ENCODE peak calls at places on chromosome 6, in seven cellular contexts. X is stromal cell of bone marrow; P is effector memory CD8-positive, alpha-beta T cell; W is Ammon's horn; E is Kasumi-1; L is ELR; Q is HCEC 1CT. B is an unnamed sample.

GRCh38 chr6:24536466-24536865 is 41.7 kb downstream of the ALDH5A1 start:
- DNase-seq in X (no peak), E (no peak), W (no peak), P (no peak), L (no peak), Q (no peak), B (no peak)

GRCh38 chr6:92777146-92777740 is 642.1 kb downstream of the EPHA7 start:
- DNase-seq in P (no peak), Q (no peak), W (peak; percentile 58), E (peak; percentile 86), L (no peak), X (no peak), B (peak; percentile 72)

GRCh38 chr6:92110390-92110789 is 1309.0 kb downstream of the EPHA7 start:
- DNase-seq in E (no peak), P (no peak), Q (no peak), L (no peak), X (no peak), W (no peak), B (no peak)

GRCh38 chr6:143167224-143167623 is 106.5 kb downstream of the AIG1 start:
- DNase-seq in P (no peak), X (no peak), Q (no peak), E (no peak), W (no peak), L (no peak), B (no peak)

GRCh38 chr6:105810105-105810921 is 275.8 kb upstream of the PRDM1 start:
- DNase-seq in X (peak; percentile 85), E (peak; percentile 85), L (peak; percentile 96), P (no peak), W (peak; percentile 29), Q (peak; percentile 91), B (no peak)

GRCh38 chr6:122012576-122012975 is 386.9 kb upstream of the HSF2 start:
- DNase-seq in E (no peak), Q (no peak), P (no peak), X (no peak), W (no peak), L (no peak), B (no peak)

GRCh38 chr6:105897131-105897530 is 189.0 kb upstream of the PRDM1 start:
- DNase-seq in X (no peak), P (no peak), E (no peak), L (peak; percentile 14), W (no peak), Q (no peak), B (no peak)

GRCh38 chr6:159640322-159640721 is 52.7 kb downstream of the SOD2 start:
- DNase-seq in L (no peak), E (no peak), Q (no peak), W (no peak), X (no peak), P (no peak), B (no peak)

GRCh38 chr6:158539363-158539762 is 20.5 kb upstream of the TMEM181 start:
- DNase-seq in W (no peak), Q (no peak), L (no peak), P (no peak), E (no peak), X (no peak), B (no peak)

GRCh38 chr6:163752446-163752845 is 337.9 kb downstream of the QKI start:
- DNase-seq in P (no peak), Q (no peak), W (no peak), L (no peak), X (no peak), E (no peak), B (no peak)

GRCh38 chr6:159008656-159009288 is 8.8 kb upstream of the RSPH3 start:
- DNase-seq in Q (peak; percentile 13), L (peak; percentile 63), P (peak; percentile 14), W (peak; percentile 37), E (peak; percentile 54), X (no peak), B (peak; percentile 78)

B was measured in NAMALWA.